ENCODE peak calls at places on chromosome 6, in four cellular contexts. One of them, this sample, is unnamed.

GRCh38 chr6:162999575-163000285 is 272.0 kb downstream of the PACRG start:
- DNase-seq in PC-3: no peak
- DNase-seq in A549: no peak
- DNase-seq in heart right ventricle: no peak
- DNase-seq in this sample: no peak

GRCh38 chr6:108453601-108454157 is 107.0 kb upstream of the FOXO3 start:
- DNase-seq in PC-3: no peak
- DNase-seq in A549: no peak
- DNase-seq in heart right ventricle: peak
- DNase-seq in this sample: no peak

GRCh38 chr6:156767603-156768467 is 9.3 kb upstream of the ARID1B start:
- DNase-seq in PC-3: no peak
- DNase-seq in A549: no peak
- DNase-seq in heart right ventricle: no peak
- DNase-seq in this sample: no peak

GRCh38 chr6:7542065-7542877 is 800 bp downstream of the DSP start:
- DNase-seq in PC-3: peak
- DNase-seq in A549: peak
- DNase-seq in heart right ventricle: peak
- DNase-seq in this sample: no peak

GRCh38 chr6:63295553-63295952 is 24.2 kb downstream of the LGSN start:
- DNase-seq in PC-3: no peak
- DNase-seq in A549: no peak
- DNase-seq in heart right ventricle: no peak
- DNase-seq in this sample: no peak

GRCh38 chr6:160945516-160946177 is 45.9 kb upstream of the MAP3K4 start:
- DNase-seq in PC-3: no peak
- DNase-seq in A549: no peak
- DNase-seq in heart right ventricle: no peak
- DNase-seq in this sample: no peak

GRCh38 chr6:7933794-7934193 is 23.2 kb upstream of the TXNDC5 start:
- DNase-seq in PC-3: no peak
- DNase-seq in A549: no peak
- DNase-seq in heart right ventricle: no peak
- DNase-seq in this sample: no peak

GRCh38 chr6:119347466-119348307 is 1.9 kb downstream of the MAN1A1 start:
- DNase-seq in PC-3: peak
- DNase-seq in A549: no peak
- DNase-seq in heart right ventricle: peak
- DNase-seq in this sample: peak

GRCh38 chr6:134007077-134007476 is 45.3 kb downstream of the SLC2A12 start:
- DNase-seq in PC-3: peak
- DNase-seq in A549: no peak
- DNase-seq in heart right ventricle: no peak
- DNase-seq in this sample: no peak

DNA sequence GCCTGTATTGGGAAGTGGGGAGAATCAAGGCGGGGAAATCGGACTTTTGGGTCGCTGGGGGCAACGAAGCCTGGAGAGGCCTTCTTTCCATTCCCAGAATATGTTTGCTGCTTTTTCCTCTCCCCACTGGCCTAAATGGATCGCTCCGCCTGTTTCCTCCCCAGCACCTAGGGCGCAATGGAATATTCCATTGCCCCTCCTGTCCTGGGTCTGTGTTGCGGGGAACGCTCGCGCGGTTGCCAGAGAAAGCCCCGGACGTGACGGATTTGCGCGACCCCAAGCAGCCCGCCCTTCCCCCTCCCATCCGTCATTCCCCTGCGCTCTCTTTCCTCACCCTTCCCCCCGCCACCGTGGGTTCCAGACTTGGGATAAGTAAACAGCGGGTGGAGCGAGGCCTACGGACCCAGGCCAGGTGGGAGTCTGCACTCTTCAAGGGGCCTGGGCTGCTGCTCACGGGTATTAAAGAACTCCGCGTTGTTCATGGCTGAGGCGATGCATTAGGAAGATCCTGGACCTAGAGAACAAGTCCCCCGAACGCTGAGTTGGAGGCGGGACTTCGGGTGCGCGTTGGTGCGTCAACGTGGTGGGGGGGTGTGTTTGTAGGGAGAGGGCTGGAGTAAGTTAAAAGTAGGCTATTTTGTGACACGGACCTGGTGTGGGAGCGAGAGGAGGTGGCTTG is at the start of gene PPT2:
- DNase-seq in PC-3: peak
- DNase-seq in A549: peak
- DNase-seq in heart right ventricle: peak
- DNase-seq in this sample: no peak
- TF ChIP-seq CTCF in PC-3: no peak
- TF ChIP-seq CTCF in A549: no peak
- TF ChIP-seq CTCF in heart right ventricle: no peak
- TF ChIP-seq CTCF in this sample: no peak

DNA sequence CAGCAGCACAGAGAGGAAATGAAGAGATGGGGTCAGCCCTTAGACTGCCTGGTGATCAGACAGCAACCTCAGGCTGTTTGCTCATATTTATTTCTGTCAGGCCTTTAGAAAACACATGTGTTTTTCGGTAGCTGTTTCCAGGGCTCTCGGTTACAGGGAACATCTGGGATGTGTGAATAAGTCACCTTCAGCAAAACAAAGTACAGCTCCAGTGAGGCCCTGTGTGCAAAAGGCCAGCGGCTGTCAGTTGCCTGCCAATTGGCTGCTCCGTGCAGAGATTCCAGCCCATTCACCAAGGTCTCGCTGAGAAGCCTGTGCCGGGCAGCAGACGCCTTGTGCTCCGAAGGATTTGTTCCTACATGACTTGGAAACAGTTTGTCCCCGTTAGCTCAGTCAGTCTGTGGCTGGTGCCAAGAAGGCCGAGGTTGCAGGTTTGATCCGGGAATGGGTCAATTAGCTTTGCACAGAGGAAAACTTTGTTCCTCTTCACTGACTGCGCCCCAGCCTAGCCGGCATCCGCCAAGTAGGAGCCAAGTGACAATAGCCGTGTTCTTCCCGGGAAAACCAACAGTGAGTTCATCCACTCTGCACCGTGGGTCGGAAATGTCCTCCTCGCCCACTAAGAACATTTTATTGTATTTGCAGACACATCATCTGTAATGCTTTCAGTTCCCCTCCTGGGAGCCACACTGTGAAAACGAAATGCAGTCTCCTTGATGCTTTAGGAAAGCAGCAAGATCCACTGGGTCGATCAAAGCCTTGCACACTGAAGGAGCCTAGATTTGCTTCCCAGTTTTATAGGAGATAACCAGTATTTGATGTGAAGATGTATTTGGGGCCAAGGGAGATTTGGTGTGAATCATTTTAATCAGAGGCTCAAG is 315.4 kb upstream of the CDYL start:
- DNase-seq in PC-3: no peak
- DNase-seq in A549: no peak
- DNase-seq in heart right ventricle: peak
- DNase-seq in this sample: no peak
- H3K4me3 ChIP-seq in PC-3: no peak
- H3K4me3 ChIP-seq in A549: no peak
- H3K4me3 ChIP-seq in heart right ventricle: no peak
- H3K4me3 ChIP-seq in this sample: no peak

GRCh38 chr6:16130437-16130891 is 1.6 kb downstream of the MYLIP start:
- DNase-seq in PC-3: peak
- DNase-seq in A549: no peak
- DNase-seq in heart right ventricle: no peak
- DNase-seq in this sample: no peak

GRCh38 chr6:16127471-16127870 is 1.4 kb upstream of the MYLIP start:
- DNase-seq in PC-3: no peak
- DNase-seq in A549: no peak
- DNase-seq in heart right ventricle: no peak
- DNase-seq in this sample: no peak

GRCh38 chr6:16130932-16131387 is 2.1 kb downstream of the MYLIP start:
- DNase-seq in PC-3: peak
- DNase-seq in A549: peak
- DNase-seq in heart right ventricle: peak
- DNase-seq in this sample: peak

GRCh38 chr6:16129623-16130243 is 847 bp downstream of the MYLIP start:
- DNase-seq in PC-3: peak
- DNase-seq in A549: peak
- DNase-seq in heart right ventricle: peak
- DNase-seq in this sample: no peak

GRCh38 chr6:16128759-16129622 is at the start of gene MYLIP:
- DNase-seq in PC-3: peak
- DNase-seq in A549: peak
- DNase-seq in heart right ventricle: peak
- DNase-seq in this sample: no peak
- TF ChIP-seq CTCF in PC-3: peak
- TF ChIP-seq CTCF in A549: peak
- TF ChIP-seq CTCF in heart right ventricle: peak
- TF ChIP-seq CTCF in this sample: peak

DNA sequence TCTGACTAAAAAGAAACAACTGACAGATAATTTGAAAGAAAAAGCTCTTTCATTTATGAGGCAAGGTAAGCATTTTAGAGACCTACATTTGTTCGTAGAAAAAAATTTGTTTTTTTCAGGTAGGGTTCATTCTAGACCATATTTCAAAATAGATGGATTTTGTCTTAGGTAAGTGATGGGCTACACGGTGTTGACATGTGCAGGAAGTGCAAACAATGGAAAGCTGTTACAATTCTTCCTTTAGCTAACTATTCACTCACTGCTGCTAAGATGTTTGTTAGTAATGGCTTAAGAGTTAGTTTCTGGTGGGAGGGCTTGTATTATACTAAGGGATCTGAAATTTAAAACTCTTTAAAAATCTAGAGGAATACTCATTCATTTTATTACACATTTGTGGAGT is 96.7 kb downstream of the CD109 start:
- DNase-seq in PC-3: no peak
- DNase-seq in A549: no peak
- DNase-seq in heart right ventricle: no peak
- DNase-seq in this sample: no peak
- H3K4me3 ChIP-seq in PC-3: no peak
- H3K4me3 ChIP-seq in A549: no peak
- H3K4me3 ChIP-seq in heart right ventricle: no peak
- H3K4me3 ChIP-seq in this sample: no peak

GRCh38 chr6:29632789-29633531 is at the start of gene GABBR1:
- DNase-seq in PC-3: peak
- DNase-seq in A549: peak
- DNase-seq in heart right ventricle: peak
- DNase-seq in this sample: no peak
- TF ChIP-seq CTCF in PC-3: no peak
- TF ChIP-seq CTCF in A549: no peak
- TF ChIP-seq CTCF in heart right ventricle: no peak
- TF ChIP-seq CTCF in this sample: no peak

GRCh38 chr6:104941694-104942177 is 15.2 kb upstream of the LIN28B start:
- DNase-seq in PC-3: no peak
- DNase-seq in A549: no peak
- DNase-seq in heart right ventricle: no peak
- DNase-seq in this sample: no peak
- H3K4me3 ChIP-seq in PC-3: peak
- H3K4me3 ChIP-seq in A549: no peak
- H3K4me3 ChIP-seq in heart right ventricle: no peak
- H3K4me3 ChIP-seq in this sample: no peak

DNA sequence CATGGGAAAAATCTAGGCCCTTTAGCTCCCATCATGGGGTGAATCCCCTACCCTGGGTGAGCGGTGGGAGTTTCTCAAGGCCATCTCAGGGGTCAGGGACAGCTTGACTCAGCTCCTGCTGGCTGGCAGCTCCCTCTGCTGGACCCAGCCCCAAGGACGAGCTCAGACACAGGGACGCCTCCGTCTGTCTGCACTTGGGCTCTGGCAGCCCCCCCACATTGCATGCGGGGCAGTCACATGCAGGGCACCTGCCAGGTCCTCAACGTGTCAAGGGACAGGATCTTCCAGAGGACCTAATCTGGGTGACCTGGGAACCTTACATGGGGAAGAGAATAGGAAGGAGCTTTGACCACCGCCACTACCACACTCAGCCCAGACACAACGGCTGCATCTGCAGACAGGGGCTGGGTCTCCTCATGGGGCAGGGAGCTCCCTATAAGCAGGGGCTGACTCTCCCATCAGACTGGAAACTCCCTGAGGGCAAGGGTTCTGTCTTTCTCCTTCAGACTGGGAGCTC is 173.4 kb downstream of the MRPL14 start:
- DNase-seq in PC-3: no peak
- DNase-seq in A549: no peak
- DNase-seq in heart right ventricle: peak
- DNase-seq in this sample: no peak
- TF ChIP-seq CTCF in PC-3: peak
- TF ChIP-seq CTCF in A549: no peak
- TF ChIP-seq CTCF in heart right ventricle: no peak
- TF ChIP-seq CTCF in this sample: peak

This sample was measured in epithelial cell of proximal tubule.